ENCODE peak calls at places on chromosomes 6 and 20, in nine cellular contexts. X, Z, W, L, F, E, P, G and I are unnamed samples.

GRCh38 chr6:24919404-24919892 is 16.3 kb downstream of the RIPOR2 start:
- DNase-seq in X (no peak), Z (no peak), W (no peak), L (no peak), F (no peak), E (no peak), P (no peak), G (no peak), I (no peak)

GRCh38 chr20:48295445-48295903 is 510.2 kb upstream of the SULF2 start:
- DNase-seq in X (no peak), Z (peak), W (no peak), L (no peak), F (peak), E (peak), P (no peak), G (peak), I (no peak)

GRCh38 chr20:14829897-14830296 is 492.5 kb upstream of the FLRT3 start:
- DNase-seq in X (no peak), Z (no peak), W (no peak), L (no peak), F (no peak), E (no peak), P (no peak), G (no peak), I (no peak)

GRCh38 chr6:129637340-129638054 is 72.5 kb downstream of the ARHGAP18 start:
- DNase-seq in X (no peak), Z (no peak), W (no peak), L (no peak), F (no peak), E (no peak), P (no peak), G (no peak), I (no peak)

GRCh38 chr6:105897131-105897530 is 189.0 kb upstream of the PRDM1 start:
- DNase-seq in X (no peak), Z (no peak), W (no peak), L (no peak), F (peak), E (no peak), P (no peak), G (no peak), I (no peak)

GRCh38 chr6:48135352-48136084 is 24.5 kb upstream of the PTCHD4 start:
- DNase-seq in X (no peak), Z (no peak), W (no peak), L (no peak), F (peak), E (no peak), P (no peak), G (no peak), I (no peak)

GRCh38 chr6:132811276-132811675 is 3.1 kb upstream of the RPS12 start:
- DNase-seq in X (no peak), Z (no peak), W (no peak), L (no peak), F (peak), E (no peak), P (no peak), G (no peak), I (no peak)

GRCh38 chr6:82555801-82556200 is 192.2 kb downstream of the TPBG start:
- DNase-seq in X (no peak), Z (no peak), W (no peak), L (no peak), F (peak), E (no peak), P (no peak), G (no peak), I (no peak)

GRCh38 chr6:40552926-40553325 is 34.2 kb downstream of the LRFN2 start:
- DNase-seq in X (no peak), Z (no peak), W (no peak), L (no peak), F (no peak), E (no peak), P (no peak), G (no peak), I (no peak)

GRCh38 chr20:36465109-36466080 is 75.9 kb upstream of the MYL9 start:
- DNase-seq in X (peak), Z (peak), W (peak), L (no peak), F (peak), E (peak), P (no peak), G (no peak), I (no peak)

GRCh38 chr20:34216382-34216742 is 24.9 kb upstream of the ASIP start:
- DNase-seq in X (no peak), Z (no peak), W (no peak), L (no peak), F (no peak), E (no peak), P (no peak), G (no peak), I (no peak)
- H3K27ac ChIP-seq in X (peak), Z (peak), W (peak), L (peak), F (no peak), E (peak), P (no peak), G (peak), I (peak)

GRCh38 chr6:90413396-90413795 is 116.8 kb upstream of the BACH2 start:
- DNase-seq in X (no peak), Z (no peak), W (no peak), L (no peak), F (no peak), E (no peak), P (no peak), G (no peak), I (no peak)
- H3K4me3 ChIP-seq in X (no peak), Z (peak), W (peak), L (no peak), F (peak), E (no peak), P (no peak), G (no peak), I (no peak)

DNA sequence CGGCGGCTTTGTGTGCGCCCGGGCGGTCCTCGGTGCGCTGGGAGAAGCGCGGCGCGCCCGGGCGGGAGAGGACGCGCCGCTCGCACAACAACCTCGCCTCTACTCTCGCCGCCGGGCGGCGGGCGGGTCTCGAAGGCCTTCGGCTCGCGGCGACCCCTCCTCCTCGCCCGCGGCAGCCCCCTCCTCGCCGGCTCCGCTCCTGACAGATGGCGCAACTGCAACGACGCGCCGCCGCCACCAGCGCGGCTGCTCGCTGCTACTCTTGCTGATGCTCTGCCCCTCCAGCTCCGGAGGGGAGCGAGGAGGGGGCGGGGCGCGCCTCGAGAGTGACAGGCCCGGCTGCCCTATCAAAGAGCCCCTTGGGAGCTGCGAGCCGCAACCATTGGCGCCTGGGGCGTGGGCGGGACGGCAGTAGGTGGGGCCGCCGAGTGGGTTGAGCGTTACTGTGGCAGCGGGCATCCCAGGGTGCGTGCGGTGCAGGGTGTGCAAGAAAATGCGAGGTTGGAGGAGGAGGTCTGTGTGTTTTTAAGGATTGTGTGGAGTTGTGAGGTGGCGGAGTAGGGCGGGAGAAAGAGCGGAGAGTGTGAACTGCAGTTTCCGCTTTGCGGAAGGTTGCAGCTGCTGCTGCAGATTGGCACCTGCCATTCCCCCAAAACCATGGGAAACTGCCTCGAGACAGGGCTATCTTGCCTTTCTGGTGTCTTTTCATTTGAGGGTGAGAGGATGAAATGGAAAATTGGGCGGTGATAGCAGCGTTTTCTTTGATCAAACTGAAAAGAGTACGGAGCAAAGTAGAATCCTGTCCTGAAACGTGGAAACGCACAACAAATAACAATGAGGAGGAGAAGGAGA is at the start of gene FYN:
- DNase-seq in X (peak), Z (peak), W (peak), L (peak), F (peak), E (peak), P (peak), G (peak), I (peak)
- TF ChIP-seq POLR2A in X (peak), Z (peak), W (peak), L (peak), F (peak), E (no peak), P (peak), G (peak), I (peak)

GRCh38 chr6:37059344-37060194 is 54.1 kb downstream of the FGD2 start:
- DNase-seq in X (peak), Z (peak), W (peak), L (peak), F (peak), E (peak), P (peak), G (peak), I (peak)

GRCh38 chr6:37058084-37058586 is 52.7 kb downstream of the FGD2 start:
- DNase-seq in X (no peak), Z (no peak), W (no peak), L (no peak), F (peak), E (no peak), P (no peak), G (no peak), I (no peak)

GRCh38 chr6:37061157-37061804 is 55.8 kb downstream of the FGD2 start:
- DNase-seq in X (peak), Z (no peak), W (no peak), L (no peak), F (no peak), E (no peak), P (peak), G (peak), I (peak)

GRCh38 chr6:37057678-37058077 is 52.2 kb downstream of the FGD2 start:
- DNase-seq in X (no peak), Z (no peak), W (no peak), L (no peak), F (no peak), E (no peak), P (no peak), G (no peak), I (no peak)

DNA sequence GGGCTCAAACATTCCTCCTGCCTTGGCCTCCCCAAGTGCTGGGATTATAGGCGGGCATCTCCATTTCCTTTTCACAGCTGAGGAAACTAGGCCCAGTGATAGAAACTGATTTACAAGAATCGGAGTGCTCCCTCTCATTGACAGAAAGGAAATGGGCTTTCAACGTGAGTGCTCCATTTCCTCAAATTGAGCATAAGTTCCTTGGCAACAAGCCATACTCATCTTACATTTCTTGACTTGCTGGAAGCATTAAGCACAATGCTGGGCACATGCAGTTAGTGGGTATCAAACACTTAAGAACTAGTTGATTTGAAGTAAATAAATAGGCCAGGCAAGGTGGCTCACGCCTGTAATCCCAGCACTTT is 54.7 kb downstream of the FGD2 start:
- DNase-seq in X (no peak), Z (no peak), W (no peak), L (no peak), F (no peak), E (no peak), P (no peak), G (no peak), I (no peak)
- H3K27ac ChIP-seq in X (no peak), Z (peak), W (peak), L (peak), F (peak), E (peak), P (peak), G (peak), I (peak)

GRCh38 chr6:35485402-35485877 is 11.4 kb downstream of the TEAD3 start:
- DNase-seq in X (no peak), Z (peak), W (peak), L (no peak), F (no peak), E (no peak), P (no peak), G (peak), I (no peak)
- H3K4me3 ChIP-seq in X (no peak), Z (peak), W (peak), L (no peak), F (no peak), E (no peak), P (no peak), G (no peak), I (peak)

DNA sequence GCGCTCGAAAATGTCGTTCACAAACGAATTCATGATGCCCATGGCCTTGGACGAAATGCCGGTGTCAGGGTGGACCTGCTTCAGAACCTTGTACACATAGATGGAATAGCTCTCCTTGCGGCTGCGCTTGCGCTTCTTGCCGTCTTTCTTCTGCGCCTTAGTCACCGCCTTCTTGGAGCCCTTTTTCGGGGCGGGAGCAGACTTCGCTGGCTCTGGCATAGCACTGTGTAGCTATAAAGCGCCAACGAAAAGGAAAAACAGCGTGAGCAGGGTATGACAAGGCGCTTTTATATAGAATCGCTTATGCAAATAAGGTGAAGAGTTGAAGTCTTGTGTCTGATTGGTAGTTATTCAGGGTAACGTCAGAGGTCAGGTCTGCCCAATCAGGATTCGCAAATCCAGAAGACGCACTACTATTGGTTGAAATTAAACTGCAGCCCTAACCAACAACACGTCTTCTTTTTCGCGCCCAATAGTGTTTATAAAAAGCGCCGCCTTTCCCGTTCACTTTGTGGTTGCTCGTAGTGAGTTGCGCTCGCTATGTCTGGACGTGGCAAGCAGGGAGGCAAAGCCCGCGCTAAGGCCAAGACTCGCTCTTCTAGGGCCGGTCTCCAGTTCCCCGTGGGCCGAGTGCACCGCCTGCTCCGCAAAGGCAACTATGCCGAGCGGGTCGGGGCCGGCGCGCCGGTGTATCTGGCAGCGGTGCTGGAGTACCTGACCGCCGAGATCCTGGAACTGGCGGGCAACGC is 114.8 kb upstream of the PRSS16 start:
- DNase-seq in X (peak), Z (peak), W (peak), L (peak), F (peak), E (peak), P (peak), G (peak), I (peak)
- TF ChIP-seq POLR2A in X (peak), Z (peak), W (peak), L (peak), F (peak), E (peak), P (peak), G (peak), I (peak)

DNA sequence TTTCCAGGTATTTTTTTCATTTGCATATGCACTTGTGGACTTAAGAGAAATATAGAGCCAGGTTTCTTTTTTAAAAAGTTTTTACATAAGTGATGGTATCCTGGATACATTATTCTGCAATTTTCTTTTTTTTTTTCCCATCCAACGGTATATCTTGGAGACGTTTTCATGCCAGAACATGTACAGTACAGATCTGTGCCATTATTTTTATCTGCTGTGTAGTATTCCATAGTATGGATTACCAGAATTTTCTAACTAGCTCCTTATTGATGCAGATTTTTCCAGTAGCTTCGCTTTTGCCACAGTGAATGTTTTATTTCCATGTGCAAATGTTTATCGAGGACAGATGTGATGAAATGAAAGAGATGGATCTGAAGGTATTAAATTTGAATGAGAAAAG is 34.1 kb downstream of the PPP1R16B start:
- DNase-seq in X (no peak), Z (no peak), W (no peak), L (no peak), F (no peak), E (no peak), P (no peak), G (no peak), I (no peak)
- H3K27ac ChIP-seq in X (no peak), Z (peak), W (no peak), L (no peak), F (no peak), E (no peak), P (no peak), G (no peak), I (no peak)

GRCh38 chr20:59948212-59948611 is 8.0 kb downstream of the FAM217B start:
- DNase-seq in X (no peak), Z (no peak), W (no peak), L (no peak), F (no peak), E (no peak), P (no peak), G (no peak), I (no peak)

GRCh38 chr20:59945175-59945574 is 5.0 kb downstream of the FAM217B start:
- DNase-seq in X (no peak), Z (no peak), W (no peak), L (no peak), F (no peak), E (no peak), P (no peak), G (no peak), I (no peak)

GRCh38 chr20:59949911-59950310 is 8.3 kb upstream of the CDH26 start:
- DNase-seq in X (no peak), Z (no peak), W (no peak), L (no peak), F (no peak), E (no peak), P (no peak), G (no peak), I (no peak)

GRCh38 chr20:59945731-59946130 is 5.5 kb downstream of the FAM217B start:
- DNase-seq in X (no peak), Z (no peak), W (no peak), L (no peak), F (no peak), E (no peak), P (no peak), G (no peak), I (no peak)

DNA sequence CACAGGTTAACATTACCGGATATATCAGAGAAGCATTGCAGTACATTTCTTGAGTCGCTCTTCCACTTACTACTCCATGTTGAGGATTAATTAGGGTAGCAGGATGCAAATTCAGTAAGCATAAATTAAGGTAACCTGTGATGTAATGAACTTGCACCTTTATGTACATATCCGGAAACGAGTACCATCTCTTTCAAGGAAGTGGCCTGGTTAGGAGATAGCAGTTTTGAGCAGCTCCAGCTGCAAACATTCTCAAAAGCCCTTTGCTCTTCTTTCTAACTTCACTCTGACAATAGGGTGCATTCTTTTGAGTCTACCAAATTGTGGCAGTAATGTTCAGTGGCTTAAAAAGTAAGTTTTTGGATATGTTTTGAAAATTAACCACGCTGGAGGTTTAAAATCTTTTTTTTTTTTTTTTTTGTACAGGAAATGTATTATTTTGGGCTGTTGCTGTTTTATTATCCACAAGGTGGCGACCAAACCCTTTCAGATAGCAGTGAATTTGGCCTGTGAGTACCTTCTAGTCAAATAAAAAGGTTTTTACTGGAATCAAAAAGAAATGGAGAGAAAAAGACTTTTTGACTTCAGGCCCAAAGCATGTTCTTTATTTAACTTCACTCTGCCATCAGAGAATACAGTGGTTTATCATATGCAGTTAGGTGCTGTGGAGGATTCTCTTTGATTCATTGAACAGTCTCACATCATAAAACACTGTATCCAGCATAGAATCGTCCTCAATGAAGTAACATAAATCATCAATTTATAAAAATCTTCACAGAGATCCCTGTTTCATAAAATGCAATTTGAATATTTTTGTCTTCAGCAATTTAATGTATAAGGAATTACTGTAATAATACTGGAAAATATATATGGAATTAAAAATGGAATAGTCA is 8.9 kb downstream of the FAM217B start:
- DNase-seq in X (no peak), Z (peak), W (no peak), L (peak), F (peak), E (no peak), P (no peak), G (peak), I (peak)
- H3K4me3 ChIP-seq in X (no peak), Z (no peak), W (no peak), L (no peak), F (no peak), E (no peak), P (no peak), G (no peak), I (no peak)